ENCODE peak calls at places on chromosomes 4 and X, in five cellular contexts. One of them, this sample, is unnamed.

GRCh38 chr4:94802091-94802490 is 44.3 kb downstream of the BMPR1B start:
- DNase-seq in A673: no peak
- DNase-seq in uterus: no peak
- DNase-seq in body of pancreas: no peak
- DNase-seq in GM12878: no peak
- DNase-seq in this sample: no peak

GRCh38 chr4:159160242-159160641 is 57.4 kb downstream of the RAPGEF2 start:
- DNase-seq in A673: no peak
- DNase-seq in body of pancreas: no peak
- DNase-seq in GM12878: no peak
- DNase-seq in uterus: no peak
- DNase-seq in this sample: no peak

GRCh38 chr4:108045687-108046024 is 56.0 kb downstream of the HADH start:
- DNase-seq in body of pancreas: peak
- DNase-seq in A673: no peak
- DNase-seq in GM12878: no peak
- DNase-seq in uterus: no peak
- DNase-seq in this sample: no peak

GRCh38 chr4:170005472-170005871 is 20.7 kb downstream of the MFAP3L start:
- DNase-seq in A673: no peak
- DNase-seq in body of pancreas: no peak
- DNase-seq in uterus: peak
- DNase-seq in GM12878: no peak
- DNase-seq in this sample: no peak

GRCh38 chrX:13778916-13779315 is 38.0 kb downstream of the GPM6B start:
- DNase-seq in body of pancreas: no peak
- DNase-seq in GM12878: no peak
- DNase-seq in uterus: no peak
- DNase-seq in A673: peak
- DNase-seq in this sample: no peak

GRCh38 chr4:175536852-175537453 is 275.1 kb downstream of the GPM6A start:
- DNase-seq in A673: peak
- DNase-seq in uterus: no peak
- DNase-seq in body of pancreas: no peak
- DNase-seq in GM12878: peak
- DNase-seq in this sample: no peak

GRCh38 chr4:179307297-179308136 is 1865.3 kb upstream of the AGA start:
- DNase-seq in GM12878: peak
- DNase-seq in A673: peak
- DNase-seq in uterus: no peak
- DNase-seq in body of pancreas: peak
- DNase-seq in this sample: no peak

GRCh38 chr4:100881283-100881682 is 363.5 kb upstream of the EMCN start:
- DNase-seq in uterus: no peak
- DNase-seq in GM12878: no peak
- DNase-seq in A673: no peak
- DNase-seq in body of pancreas: no peak
- DNase-seq in this sample: no peak

GRCh38 chr4:80781436-80781835 is 249.1 kb upstream of the BMP3 start:
- DNase-seq in GM12878: no peak
- DNase-seq in body of pancreas: no peak
- DNase-seq in A673: no peak
- DNase-seq in uterus: no peak
- DNase-seq in this sample: no peak

GRCh38 chr4:101693842-101694398 is 96.6 kb upstream of the BANK1 start:
- DNase-seq in A673: no peak
- DNase-seq in body of pancreas: no peak
- DNase-seq in uterus: no peak
- DNase-seq in GM12878: no peak
- DNase-seq in this sample: no peak

GRCh38 chr4:100076753-100077152 is 113.5 kb downstream of the DDIT4L start:
- DNase-seq in A673: no peak
- DNase-seq in body of pancreas: no peak
- DNase-seq in GM12878: no peak
- DNase-seq in uterus: no peak
- DNase-seq in this sample: no peak

GRCh38 chr4:54322817-54323417 is 93.8 kb downstream of the PDGFRA start:
- DNase-seq in uterus: peak
- DNase-seq in body of pancreas: peak
- DNase-seq in GM12878: no peak
- DNase-seq in A673: peak
- DNase-seq in this sample: no peak

GRCh38 chrX:46324166-46324565 is 221.1 kb downstream of the ZNF674 start:
- DNase-seq in uterus: no peak
- DNase-seq in GM12878: no peak
- DNase-seq in body of pancreas: no peak
- DNase-seq in A673: no peak
- DNase-seq in this sample: no peak

GRCh38 chrX:16175329-16175728 is 8.0 kb downstream of the MAGEB17 start:
- DNase-seq in A673: no peak
- DNase-seq in uterus: no peak
- DNase-seq in GM12878: no peak
- DNase-seq in body of pancreas: no peak
- DNase-seq in this sample: no peak

GRCh38 chrX:16836371-16836770 is 33.8 kb downstream of the RBBP7 start:
- DNase-seq in A673: no peak
- DNase-seq in body of pancreas: peak
- DNase-seq in GM12878: no peak
- DNase-seq in uterus: no peak
- DNase-seq in this sample: no peak

GRCh38 chrX:116417214-116417613 is 19.2 kb upstream of the SLC6A14 start:
- DNase-seq in A673: no peak
- DNase-seq in uterus: no peak
- DNase-seq in body of pancreas: no peak
- DNase-seq in GM12878: no peak
- DNase-seq in this sample: no peak

GRCh38 chr4:24824720-24825119 is 29.3 kb downstream of the SOD3 start:
- DNase-seq in A673: no peak
- DNase-seq in body of pancreas: no peak
- DNase-seq in uterus: no peak
- DNase-seq in GM12878: no peak
- DNase-seq in this sample: no peak

GRCh38 chr4:181301735-181302380 is 941.3 kb upstream of the TENM3 start:
- DNase-seq in GM12878: no peak
- DNase-seq in body of pancreas: peak
- DNase-seq in A673: peak
- DNase-seq in uterus: no peak
- DNase-seq in this sample: no peak

GRCh38 chrX:41250867-41251266 is 83.1 kb upstream of the DDX3X start:
- DNase-seq in A673: no peak
- DNase-seq in uterus: no peak
- DNase-seq in body of pancreas: no peak
- DNase-seq in GM12878: no peak
- DNase-seq in this sample: no peak

GRCh38 chrX:130114141-130114561 is 3.9 kb upstream of the ELF4 start:
- DNase-seq in body of pancreas: no peak
- DNase-seq in uterus: no peak
- DNase-seq in GM12878: no peak
- DNase-seq in A673: no peak
- DNase-seq in this sample: no peak

GRCh38 chr4:56321246-56321645 is 66.0 kb downstream of the AASDH start:
- DNase-seq in A673: no peak
- DNase-seq in uterus: no peak
- DNase-seq in body of pancreas: no peak
- DNase-seq in GM12878: no peak
- DNase-seq in this sample: no peak

GRCh38 chr4:55733874-55734437 is 85.6 kb upstream of the EXOC1L start:
- DNase-seq in uterus: peak
- DNase-seq in GM12878: no peak
- DNase-seq in A673: peak
- DNase-seq in body of pancreas: peak
- DNase-seq in this sample: no peak

GRCh38 chr4:5993063-5993745 is 25.0 kb downstream of the C4orf50 start:
- DNase-seq in uterus: no peak
- DNase-seq in GM12878: no peak
- DNase-seq in A673: no peak
- DNase-seq in body of pancreas: no peak
- DNase-seq in this sample: no peak

GRCh38 chr4:105551968-105552746 is at the start of gene ARHGEF38:
- DNase-seq in body of pancreas: peak
- DNase-seq in A673: peak
- DNase-seq in GM12878: no peak
- DNase-seq in uterus: no peak
- DNase-seq in this sample: no peak

GRCh38 chrX:39196192-39197102 is 395.2 kb downstream of the MID1IP1 start:
- DNase-seq in A673: peak
- DNase-seq in uterus: peak
- DNase-seq in body of pancreas: peak
- DNase-seq in GM12878: peak
- DNase-seq in this sample: no peak

GRCh38 chr4:32684160-32684559 is 1964.0 kb downstream of the PCDH7 start:
- DNase-seq in uterus: no peak
- DNase-seq in body of pancreas: no peak
- DNase-seq in GM12878: no peak
- DNase-seq in A673: no peak
- DNase-seq in this sample: no peak

GRCh38 chrX:39811391-39811790 is 286.4 kb downstream of the BCOR start:
- DNase-seq in uterus: no peak
- DNase-seq in GM12878: no peak
- DNase-seq in body of pancreas: peak
- DNase-seq in A673: no peak
- DNase-seq in this sample: no peak

GRCh38 chr4:30543057-30543456 is 177.1 kb upstream of the PCDH7 start:
- DNase-seq in uterus: no peak
- DNase-seq in A673: no peak
- DNase-seq in GM12878: no peak
- DNase-seq in body of pancreas: no peak
- DNase-seq in this sample: no peak

GRCh38 chr4:109009909-109010308 is 247.1 kb upstream of the ETNPPL start:
- DNase-seq in GM12878: no peak
- DNase-seq in A673: peak
- DNase-seq in body of pancreas: no peak
- DNase-seq in uterus: no peak
- DNase-seq in this sample: no peak

GRCh38 chr4:118745357-118745756 is 60.2 kb downstream of the METTL14 start:
- DNase-seq in A673: no peak
- DNase-seq in GM12878: no peak
- DNase-seq in uterus: no peak
- DNase-seq in body of pancreas: no peak
- DNase-seq in this sample: no peak
- H3K27ac ChIP-seq in A673: no peak
- H3K27ac ChIP-seq in GM12878: no peak
- H3K27ac ChIP-seq in uterus: peak
- H3K27ac ChIP-seq in body of pancreas: no peak
- H3K27ac ChIP-seq in this sample: peak

GRCh38 chr4:38125816-38126215 is 165.6 kb downstream of the PTTG2 start:
- DNase-seq in GM12878: no peak
- DNase-seq in uterus: no peak
- DNase-seq in A673: no peak
- DNase-seq in body of pancreas: no peak
- DNase-seq in this sample: no peak

GRCh38 chr4:38130884-38131283 is 170.7 kb downstream of the PTTG2 start:
- DNase-seq in body of pancreas: no peak
- DNase-seq in uterus: no peak
- DNase-seq in GM12878: no peak
- DNase-seq in A673: no peak
- DNase-seq in this sample: no peak

GRCh38 chr4:38129452-38129830 is 169.2 kb downstream of the PTTG2 start:
- DNase-seq in GM12878: no peak
- DNase-seq in A673: no peak
- DNase-seq in body of pancreas: no peak
- DNase-seq in uterus: no peak
- DNase-seq in this sample: no peak

GRCh38 chr4:38131371-38132139 is 171.4 kb downstream of the PTTG2 start:
- DNase-seq in body of pancreas: peak
- DNase-seq in uterus: peak
- DNase-seq in GM12878: peak
- DNase-seq in A673: no peak
- DNase-seq in this sample: no peak

DNA sequence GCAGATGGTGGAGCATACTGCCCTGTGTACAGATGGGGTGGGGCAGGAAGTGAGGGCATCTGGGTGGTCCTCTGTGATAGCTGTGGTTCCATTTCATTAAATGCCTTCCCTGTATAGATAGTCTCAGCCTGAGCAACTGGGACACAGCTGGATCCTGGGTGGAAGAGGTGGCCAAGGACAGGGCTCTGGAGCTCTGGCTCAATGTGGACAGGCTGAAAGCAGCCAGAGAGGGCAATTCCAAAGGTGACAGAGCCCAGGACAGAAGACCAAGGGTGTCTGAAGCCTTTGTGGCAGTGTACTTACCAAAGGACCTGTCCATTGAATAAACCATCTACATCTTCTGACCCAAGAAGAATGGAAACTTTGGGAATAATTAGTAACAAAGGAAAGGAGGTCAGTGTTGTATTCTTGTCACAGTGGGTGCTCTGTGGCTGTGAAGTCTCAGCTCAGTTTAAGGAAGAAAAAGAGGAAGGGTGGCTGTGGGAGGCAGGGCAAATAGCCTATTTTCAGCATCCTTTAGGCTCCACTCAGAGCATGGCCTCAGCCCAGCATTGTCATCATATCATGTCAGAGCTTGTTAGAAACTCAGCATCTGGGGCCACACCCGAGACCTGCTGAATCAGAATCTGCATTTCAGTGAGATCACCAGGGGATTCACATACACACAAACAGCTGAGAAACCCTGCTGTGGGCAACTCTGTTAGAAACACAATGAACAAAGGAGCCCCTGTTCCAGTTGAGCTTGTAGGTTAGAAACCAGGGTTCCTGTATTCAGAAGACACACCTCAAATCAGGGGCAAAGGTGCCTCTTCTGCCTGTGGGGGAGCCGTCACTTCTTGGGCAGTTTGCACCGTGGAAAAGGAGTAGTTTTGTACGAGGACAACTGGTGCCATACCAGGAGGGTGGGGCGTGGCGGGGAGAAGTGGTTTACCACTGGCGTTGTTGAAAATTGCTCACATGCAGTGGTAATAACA is 168.6 kb downstream of the PTTG2 start:
- DNase-seq in A673: no peak
- DNase-seq in GM12878: peak
- DNase-seq in body of pancreas: no peak
- DNase-seq in uterus: no peak
- DNase-seq in this sample: no peak
- H3K27ac ChIP-seq in A673: no peak
- H3K27ac ChIP-seq in GM12878: peak
- H3K27ac ChIP-seq in body of pancreas: peak
- H3K27ac ChIP-seq in uterus: peak
- H3K27ac ChIP-seq in this sample: peak

DNA sequence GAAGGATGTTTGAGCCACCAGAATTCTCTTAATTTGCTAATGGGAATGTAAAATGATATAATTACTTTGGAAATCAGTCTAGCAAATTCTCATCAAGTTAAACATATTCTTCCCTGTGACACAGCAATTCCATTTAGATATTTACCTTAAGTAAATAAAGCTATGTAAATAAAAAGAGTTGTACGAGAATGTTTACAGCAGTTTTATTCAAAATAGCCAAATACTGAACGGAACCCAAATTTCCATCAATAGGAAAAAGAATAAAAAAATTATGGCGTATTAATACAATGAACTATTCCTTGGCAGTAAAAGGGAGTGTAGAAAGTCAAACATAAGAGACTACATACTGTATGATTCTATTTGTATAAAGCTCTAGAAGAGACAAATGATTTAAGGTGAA is 45.8 kb downstream of the CENPE start:
- DNase-seq in uterus: no peak
- DNase-seq in A673: no peak
- DNase-seq in GM12878: no peak
- DNase-seq in body of pancreas: no peak
- DNase-seq in this sample: no peak
- H3K27ac ChIP-seq in uterus: no peak
- H3K27ac ChIP-seq in A673: no peak
- H3K27ac ChIP-seq in GM12878: no peak
- H3K27ac ChIP-seq in body of pancreas: no peak
- H3K27ac ChIP-seq in this sample: no peak

GRCh38 chrX:7158468-7158990 is 10.6 kb upstream of the PUDP start:
- DNase-seq in body of pancreas: no peak
- DNase-seq in A673: no peak
- DNase-seq in GM12878: no peak
- DNase-seq in uterus: no peak
- DNase-seq in this sample: no peak
- H3K27ac ChIP-seq in body of pancreas: no peak
- H3K27ac ChIP-seq in A673: no peak
- H3K27ac ChIP-seq in GM12878: no peak
- H3K27ac ChIP-seq in uterus: no peak
- H3K27ac ChIP-seq in this sample: no peak